ENCODE peak calls at places on chromosomes 12 and 14, in five cellular contexts. P is NAMALWA; Q is activated CD4-positive, alpha-beta T cell treated with anti-CD3 and anti-CD28 coated beads for 4 hours; F is keratinocyte; C is WTC11. K is an unnamed sample.

GRCh38 chr14:42149609-42150261 is 543.1 kb downstream of the LRFN5 start:
- DNase-seq in P (no peak), Q (no peak), F (no peak), C (no peak), K (no peak)

GRCh38 chr14:61222388-61222787 is 58.8 kb downstream of the TMEM30B start:
- DNase-seq in P (no peak), Q (no peak), F (no peak), C (no peak), K (no peak)

GRCh38 chr14:99595034-99595433 is 9.0 kb downstream of the CCDC85C start:
- DNase-seq in P (no peak), Q (no peak), F (no peak), C (no peak), K (no peak)

GRCh38 chr12:123141615-123142517 is 9.0 kb downstream of the PITPNM2 start:
- DNase-seq in P (no peak), Q (no peak), F (no peak), C (no peak), K (no peak)

GRCh38 chr12:104582739-104583138 is 126.0 kb downstream of the CHST11 start:
- DNase-seq in P (peak; percentile 88), Q (no peak), F (no peak), C (no peak), K (no peak)

GRCh38 chr12:87469295-87469694 is 559.9 kb downstream of the C12orf50 start:
- DNase-seq in P (no peak), Q (no peak), F (no peak), C (no peak), K (no peak)

GRCh38 chr12:130706885-130707570 is 9.1 kb downstream of the RIMBP2 start:
- DNase-seq in P (no peak), Q (no peak), F (no peak), C (no peak), K (no peak)

GRCh38 chr14:44700184-44700583 is 193.1 kb upstream of the FSCB start:
- DNase-seq in P (no peak), Q (no peak), F (no peak), C (no peak), K (no peak)

GRCh38 chr12:84542289-84542688 is 370.3 kb downstream of the SLC6A15 start:
- DNase-seq in P (no peak), Q (no peak), F (no peak), C (no peak), K (no peak)

GRCh38 chr12:71029302-71029701 is 108.8 kb upstream of the PTPRR start:
- DNase-seq in P (no peak), Q (no peak), F (no peak), C (no peak), K (no peak)

GRCh38 chr14:104294628-104294982 is 156.2 kb downstream of the KIF26A start:
- DNase-seq in P (no peak), Q (no peak), F (no peak), C (peak; percentile 7), K (peak; percentile 36)

GRCh38 chr14:24734917-24735500 is 101.0 kb upstream of the GZMB start:
- DNase-seq in P (peak; percentile 77), Q (peak; percentile 6), F (peak; percentile 35), C (peak; percentile 17), K (no peak)

GRCh38 chr14:100576091-100577085 is 10.8 kb downstream of the BEGAIN start:
- DNase-seq in P (no peak), Q (no peak), F (no peak), C (peak; percentile 8), K (peak; percentile 86)

GRCh38 chr12:107092669-107093546 is 441 bp downstream of the CRY1 start:
- DNase-seq in P (no peak), Q (peak; percentile 82), F (no peak), C (peak; percentile 46), K (no peak)

GRCh38 chr12:53207042-53207441 is at the start of gene ITGB7:
- DNase-seq in P (peak; percentile 70), Q (peak; percentile 62), F (no peak), C (no peak), K (no peak)

GRCh38 chr12:56154246-56154771 is 1.9 kb downstream of the MYL6B start:
- DNase-seq in P (peak; percentile 49), Q (no peak), F (no peak), C (no peak), K (no peak)

GRCh38 chr12:83826112-83826511 is 1086.5 kb downstream of the SLC6A15 start:
- DNase-seq in P (peak; percentile 59), Q (no peak), F (no peak), C (peak; percentile 86), K (no peak)

GRCh38 chr12:132162508-132163031 is 18.3 kb downstream of the NOC4L start:
- DNase-seq in P (no peak), Q (no peak), F (no peak), C (no peak), K (peak; percentile 90)

GRCh38 chr14:54447231-54447692 is 6.1 kb upstream of the CNIH1 start:
- DNase-seq in P (no peak), Q (no peak), F (no peak), C (no peak), K (no peak)

GRCh38 chr12:62698701-62699101 is 232.1 kb downstream of the MON2 start:
- DNase-seq in P (no peak), Q (no peak), F (no peak), C (no peak), K (no peak)

GRCh38 chr14:32110200-32110896 is 33.2 kb downstream of the ARHGAP5 start:
- DNase-seq in P (no peak), Q (no peak), F (no peak), C (no peak), K (no peak)

GRCh38 chr12:93922583-93923006 is 225.8 kb upstream of the PLXNC1 start:
- DNase-seq in P (no peak), Q (no peak), F (no peak), C (no peak), K (no peak)

GRCh38 chr14:26598081-26598671 is 343 bp upstream of the NOVA1 start:
- DNase-seq in P (no peak), Q (no peak), F (no peak), C (peak; percentile 95), K (peak; percentile 68)

GRCh38 chr12:1204581-1205121 is 213.6 kb downstream of the ERC1 start:
- DNase-seq in P (peak; percentile 90), Q (no peak), F (no peak), C (no peak), K (no peak)

GRCh38 chr12:121711925-121712461 is 559 bp upstream of the TMEM120B start:
- DNase-seq in P (peak; percentile 62), Q (peak; percentile 10), F (no peak), C (peak; percentile 28), K (no peak)

K was measured in chondrocyte.